ENCODE peak calls at places on chromosomes 4 and X, in six cellular contexts. O, G, B, K, S and R are unnamed samples.
A peak's percentile ranks its signal among the peaks of the same experiment; 100 is the strongest.

GRCh38 chrX:81729269-81729777 is 527.4 kb downstream of the SH3BGRL start:
- DNase-seq in O (no peak), G (no peak), B (no peak), K (no peak), S (no peak), R (no peak)

GRCh38 chr4:183130328-183131155 is 31.5 kb downstream of the WWC2 start:
- DNase-seq in O (peak; percentile 52), G (peak; percentile 78), B (peak; percentile 51), K (no peak), S (no peak), R (no peak)

GRCh38 chr4:102047616-102048015 is 257.1 kb downstream of the BANK1 start:
- DNase-seq in O (no peak), G (no peak), B (no peak), K (no peak), S (no peak), R (no peak)

GRCh38 chrX:132482632-132483031 is 6.2 kb downstream of the MBNL3 start:
- DNase-seq in O (no peak), G (no peak), B (no peak), K (no peak), S (no peak), R (no peak)

GRCh38 chrX:20742106-20742505 is 475.4 kb upstream of the RPS6KA3 start:
- DNase-seq in O (no peak), G (no peak), B (peak; percentile 7), K (no peak), S (peak; percentile 33), R (no peak)

GRCh38 chr4:159071178-159071968 is 31.5 kb upstream of the RAPGEF2 start:
- DNase-seq in O (peak; percentile 79), G (no peak), B (peak; percentile 87), K (no peak), S (peak; percentile 74), R (peak; percentile 10)

GRCh38 chrX:14017399-14017798 is 12.3 kb downstream of the GEMIN8 start:
- DNase-seq in O (no peak), G (no peak), B (no peak), K (no peak), S (no peak), R (no peak)

GRCh38 chr4:156517956-156518355 is 453.6 kb downstream of the PDGFC start:
- DNase-seq in O (no peak), G (no peak), B (no peak), K (no peak), S (no peak), R (no peak)

GRCh38 chr4:156933633-156934258 is 37.9 kb downstream of the PDGFC start:
- DNase-seq in O (peak; percentile 70), G (no peak), B (peak; percentile 86), K (peak; percentile 49), S (peak; percentile 82), R (peak; percentile 93)

GRCh38 chr4:100982345-100982744 is 365.0 kb downstream of the PPP3CA start:
- DNase-seq in O (no peak), G (no peak), B (no peak), K (no peak), S (no peak), R (no peak)

GRCh38 chr4:156598138-156598681 is 373.4 kb downstream of the PDGFC start:
- DNase-seq in O (peak; percentile 92), G (no peak), B (peak; percentile 77), K (peak; percentile 24), S (peak; percentile 68), R (no peak)

GRCh38 chrX:104136241-104137019 is 20.4 kb downstream of the SLC25A53 start:
- DNase-seq in O (peak; percentile 95), G (peak; percentile 70), B (peak; percentile 89), K (peak; percentile 79), S (peak; percentile 91), R (peak; percentile 78)

GRCh38 chr4:71417150-71417549 is 78.3 kb downstream of the SLC4A4 start:
- DNase-seq in O (no peak), G (no peak), B (no peak), K (no peak), S (no peak), R (no peak)

GRCh38 chr4:8917868-8918783 is 46.5 kb upstream of the HMX1 start:
- DNase-seq in O (peak; percentile 53), G (peak; percentile 43), B (peak; percentile 16), K (no peak), S (peak; percentile 15), R (peak; percentile 42)

GRCh38 chr4:55612341-55612740 is 20.3 kb upstream of the PDCL2 start:
- DNase-seq in O (no peak), G (no peak), B (no peak), K (no peak), S (no peak), R (no peak)

GRCh38 chrX:2928583-2929434 is at the start of gene ARSD:
- DNase-seq in O (peak; percentile 91), G (peak; percentile 78), B (peak; percentile 97), K (peak; percentile 79), S (peak; percentile 92), R (peak; percentile 72)

GRCh38 chrX:2934715-2935363 is 5.7 kb upstream of the ARSD start:
- DNase-seq in O (no peak), G (no peak), B (no peak), K (no peak), S (no peak), R (no peak)

GRCh38 chrX:2933125-2933900 is 4.2 kb upstream of the ARSD start:
- DNase-seq in O (no peak), G (peak; percentile 49), B (no peak), K (no peak), S (no peak), R (no peak)

GRCh38 chrX:2931155-2931554 is 2.0 kb upstream of the ARSD start:
- DNase-seq in O (no peak), G (no peak), B (no peak), K (no peak), S (no peak), R (no peak)

GRCh38 chrX:2931612-2932011 is 2.5 kb upstream of the ARSD start:
- DNase-seq in O (no peak), G (no peak), B (no peak), K (no peak), S (no peak), R (no peak)
- TF ChIP-seq CTCF in O (no peak), G (no peak), B (no peak), K (no peak), S (no peak), R (no peak)

GRCh38 chrX:2311483-2311882 is 189.3 kb downstream of the DHRSX start:
- DNase-seq in O (no peak), G (no peak), B (peak; percentile 17), K (no peak), S (no peak), R (no peak)
- TF ChIP-seq CTCF in O (no peak), G (no peak), B (no peak), K (no peak), S (no peak), R (no peak)

GRCh38 chr4:126736133-126736518 is 896.6 kb upstream of the INTU start:
- DNase-seq in O (no peak), G (no peak), B (no peak), K (no peak), S (no peak), R (no peak)
- TF ChIP-seq CTCF in O (no peak), G (no peak), B (no peak), K (no peak), S (no peak), R (no peak)

GRCh38 chr4:75683482-75684155 is 10.4 kb upstream of the G3BP2 start:
- DNase-seq in O (no peak), G (no peak), B (no peak), K (no peak), S (no peak), R (no peak)
- TF ChIP-seq CTCF in O (no peak), G (no peak), B (no peak), K (no peak), S (no peak), R (no peak)

DNA sequence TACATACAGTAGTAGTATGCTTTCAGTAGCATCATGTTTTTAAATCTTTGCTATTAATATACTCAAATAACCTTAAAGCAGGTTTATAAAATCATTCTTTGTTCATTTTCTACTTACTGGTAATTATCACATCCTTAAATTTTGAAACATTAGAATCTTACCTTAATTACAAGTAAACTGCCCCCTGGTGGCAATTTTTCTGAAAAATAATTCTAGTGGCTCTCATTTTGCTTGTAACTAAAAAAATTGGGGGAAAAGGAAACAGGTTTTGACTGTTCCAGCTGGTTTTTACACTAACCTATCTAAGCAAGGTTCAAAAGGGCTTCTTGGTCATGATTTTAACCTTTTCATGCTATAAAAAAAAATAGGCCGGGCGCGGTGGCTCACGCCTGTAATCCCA is 18.5 kb upstream of the DCAF4L1 start:
- DNase-seq in O (peak; percentile 50), G (no peak), B (peak; percentile 30), K (no peak), S (peak; percentile 38), R (peak; percentile 31)
- TF ChIP-seq CTCF in O (peak; percentile 51), G (no peak), B (peak; percentile 53), K (peak; percentile 46), S (peak; percentile 6), R (peak; percentile 79)

DNA sequence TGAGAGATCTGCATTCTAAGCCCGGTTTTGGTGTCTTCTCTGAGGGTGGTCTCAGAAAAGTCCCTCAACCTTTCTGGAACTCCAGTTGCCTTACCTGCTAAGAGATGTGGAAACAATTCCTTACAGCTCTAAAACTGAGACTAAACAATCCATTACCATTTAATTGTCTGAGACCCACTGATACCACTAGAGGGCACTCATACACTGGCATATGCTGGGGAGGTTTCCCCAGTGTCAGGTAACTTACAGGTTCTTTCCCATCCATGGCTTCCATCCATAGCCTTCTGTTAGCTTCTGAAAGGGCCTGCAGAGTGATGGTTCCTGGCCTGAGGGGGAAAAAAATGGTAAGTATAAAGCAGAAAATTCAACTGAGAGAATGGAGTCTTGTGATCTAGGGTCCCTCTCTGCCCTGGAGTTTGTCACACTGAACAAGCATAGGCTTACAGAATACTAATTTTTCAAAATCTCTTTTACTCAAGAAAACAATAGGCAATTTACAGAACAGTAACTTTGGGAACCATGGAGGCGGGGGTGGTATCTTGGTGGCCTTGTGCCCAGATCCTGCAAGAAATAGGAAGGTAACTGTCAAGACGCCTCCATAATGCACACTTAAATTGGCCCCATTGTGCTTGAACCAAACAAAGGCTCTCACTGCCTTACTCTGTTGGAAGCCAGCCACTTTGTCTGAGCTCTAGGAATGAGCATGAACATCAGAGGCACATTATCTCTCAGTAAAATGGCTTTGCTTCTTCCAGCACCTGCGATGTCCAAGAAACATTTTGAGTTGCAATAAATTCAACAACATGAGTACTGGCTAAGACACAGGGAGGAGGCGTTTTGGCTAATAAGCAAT is 236.1 kb downstream of the OPHN1 start:
- DNase-seq in O (peak; percentile 71), G (peak; percentile 43), B (peak; percentile 54), K (no peak), S (peak; percentile 50), R (peak; percentile 42)
- TF ChIP-seq CTCF in O (peak; percentile 74), G (peak; percentile 49), B (peak; percentile 61), K (peak; percentile 67), S (peak; percentile 67), R (peak; percentile 83)

GRCh38 chrX:118183606-118184005 is 67.0 kb upstream of the KLHL13 start:
- DNase-seq in O (no peak), G (no peak), B (no peak), K (no peak), S (no peak), R (no peak)
- TF ChIP-seq CTCF in O (no peak), G (no peak), B (no peak), K (no peak), S (no peak), R (no peak)

GRCh38 chr4:4697584-4697983 is 155.7 kb upstream of the STX18 start:
- DNase-seq in O (no peak), G (no peak), B (no peak), K (no peak), S (no peak), R (no peak)
- TF ChIP-seq CTCF in O (no peak), G (no peak), B (no peak), K (no peak), S (no peak), R (no peak)

GRCh38 chrX:107542500-107542899 is 85.8 kb upstream of the PRPS1 start:
- DNase-seq in O (peak; percentile 46), G (peak; percentile 16), B (peak; percentile 27), K (no peak), S (peak; percentile 31), R (no peak)
- TF ChIP-seq CTCF in O (peak; percentile 42), G (no peak), B (no peak), K (peak; percentile 31), S (peak; percentile 9), R (peak; percentile 14)